ENCODE peak calls at places on chromosomes 13 and 19, in four cellular contexts. C is GM12878, R is hepatocyte, S is neural progenitor cell. Q is an unnamed sample. For H3K4me1, the result is how much of the 10 kb centered on the place peaks cover.

GRCh38 chr19:7679017-7679720 is 1.5 kb upstream of the TRAPPC5 start:
- DNase-seq in C (no peak), R (no peak), S (no peak), Q (no peak)

GRCh38 chr13:44017756-44018309 is 138.1 kb downstream of the LACC1 start:
- DNase-seq in C (no peak), R (no peak), S (no peak), Q (no peak)

GRCh38 chr13:111395511-111396393 is 75.3 kb downstream of the TEX29 start:
- DNase-seq in C (no peak), R (no peak), S (no peak), Q (no peak)

GRCh38 chr19:23093832-23094231 is 23.0 kb upstream of the ZNF730 start:
- DNase-seq in C (no peak), R (no peak), S (no peak), Q (no peak)

GRCh38 chr13:41268764-41269163 is 5.4 kb upstream of the MTRF1 start:
- DNase-seq in C (no peak), R (no peak), S (peak), Q (peak)

GRCh38 chr13:98827449-98827848 is 75.0 kb upstream of the SLC15A1 start:
- DNase-seq in C (no peak), R (no peak), S (peak), Q (no peak)

GRCh38 chr13:75798353-75799245 is 162.5 kb downstream of the LMO7 start:
- DNase-seq in C (no peak), R (peak), S (no peak), Q (peak)

GRCh38 chr19:10112895-10113591 is 1.6 kb downstream of the P2RY11 start:
- DNase-seq in C (no peak), R (peak), S (peak), Q (no peak)

GRCh38 chr19:4639531-4640246 is 373 bp downstream of the TNFAIP8L1 start:
- DNase-seq in C (no peak), R (peak), S (no peak), Q (no peak)

GRCh38 chr19:2320939-2321338 is 7.4 kb downstream of the LSM7 start:
- DNase-seq in C (no peak), R (no peak), S (no peak), Q (no peak)
- H3K4me1 ChIP-seq in C (under half), R (under half), S (under half), Q (under half)

GRCh38 chr19:51830263-51830662 is 35.3 kb downstream of the FPR3 start:
- DNase-seq in C (no peak), R (no peak), S (no peak), Q (no peak)
- TF ChIP-seq CTCF in C (no peak), R (no peak), S (no peak), Q (no peak)

GRCh38 chr19:49442793-49443365 is 1.6 kb upstream of the SLC17A7 start:
- DNase-seq in C (no peak), R (peak), S (peak), Q (peak)
- H3K4me2 ChIP-seq in C (peak), R (peak), S (peak), Q (peak)

GRCh38 chr13:112454648-112455334 is 78.6 kb downstream of the SPACA7 start:
- DNase-seq in C (no peak), R (no peak), S (no peak), Q (no peak)

GRCh38 chr13:112457485-112457884 is 81.3 kb downstream of the SPACA7 start:
- DNase-seq in C (no peak), R (no peak), S (no peak), Q (no peak)

GRCh38 chr13:112455476-112456059 is 79.4 kb downstream of the SPACA7 start:
- DNase-seq in C (no peak), R (no peak), S (no peak), Q (no peak)

GRCh38 chr13:112457081-112457480 is 80.9 kb downstream of the SPACA7 start:
- DNase-seq in C (no peak), R (no peak), S (no peak), Q (no peak)

DNA sequence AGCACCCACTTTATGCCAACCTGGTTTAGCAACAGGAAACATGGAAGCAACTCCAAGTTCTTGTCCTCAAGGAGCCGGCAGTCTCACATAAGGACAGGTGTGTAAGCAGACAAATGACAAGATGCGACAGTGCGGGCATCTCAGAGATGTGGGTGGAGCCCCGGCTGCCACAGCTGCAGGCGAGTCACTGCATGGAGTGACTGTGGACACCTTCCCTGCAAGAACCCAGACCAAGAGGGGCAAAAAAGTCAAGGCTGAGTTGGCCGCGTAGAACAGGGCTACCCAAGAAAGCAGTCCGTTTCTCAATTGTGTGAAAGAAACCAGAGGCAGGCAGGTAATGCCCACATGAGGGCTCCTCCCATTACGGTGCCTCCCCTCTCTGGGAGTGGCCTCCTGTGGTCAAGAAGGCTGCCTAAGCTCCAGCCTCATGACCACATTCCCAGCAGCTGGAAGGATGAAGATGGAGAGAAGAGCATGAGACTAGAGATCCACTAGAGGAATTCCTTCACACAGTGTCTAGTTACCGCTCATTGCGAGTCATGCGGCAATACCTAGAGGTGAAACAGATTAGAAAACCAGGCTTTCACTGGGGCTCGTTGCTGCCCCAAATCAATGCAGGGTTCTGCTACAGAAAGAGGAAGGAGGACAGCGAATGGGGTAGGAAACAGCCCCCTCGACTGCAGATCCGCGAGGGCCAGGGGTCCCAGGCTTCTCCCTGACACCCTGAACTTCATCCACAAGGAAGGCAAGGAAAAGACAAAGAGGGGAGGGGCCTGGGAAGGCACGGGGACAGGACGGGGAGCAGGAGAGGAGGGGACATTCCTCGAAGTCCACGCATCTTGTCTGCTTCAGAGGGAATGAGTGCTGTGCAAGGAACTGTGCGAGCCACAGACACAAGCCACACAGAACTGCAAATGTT is 80.2 kb downstream of the SPACA7 start:
- DNase-seq in C (no peak), R (no peak), S (no peak), Q (no peak)
- H3K4me1 ChIP-seq in C (under half), R (under half), S (under half), Q (under half)

GRCh38 chr19:53519431-53519830 is 18.5 kb upstream of the ZNF331 start:
- DNase-seq in C (no peak), R (peak), S (no peak), Q (no peak)

GRCh38 chr19:53518716-53519115 is 19.2 kb upstream of the ZNF331 start:
- DNase-seq in C (no peak), R (no peak), S (no peak), Q (no peak)

GRCh38 chr19:53521373-53522202 is 16.4 kb upstream of the ZNF331 start:
- DNase-seq in C (no peak), R (no peak), S (no peak), Q (no peak)

GRCh38 chr19:53520163-53520546 is 17.8 kb upstream of the ZNF331 start:
- DNase-seq in C (no peak), R (no peak), S (no peak), Q (no peak)

DNA sequence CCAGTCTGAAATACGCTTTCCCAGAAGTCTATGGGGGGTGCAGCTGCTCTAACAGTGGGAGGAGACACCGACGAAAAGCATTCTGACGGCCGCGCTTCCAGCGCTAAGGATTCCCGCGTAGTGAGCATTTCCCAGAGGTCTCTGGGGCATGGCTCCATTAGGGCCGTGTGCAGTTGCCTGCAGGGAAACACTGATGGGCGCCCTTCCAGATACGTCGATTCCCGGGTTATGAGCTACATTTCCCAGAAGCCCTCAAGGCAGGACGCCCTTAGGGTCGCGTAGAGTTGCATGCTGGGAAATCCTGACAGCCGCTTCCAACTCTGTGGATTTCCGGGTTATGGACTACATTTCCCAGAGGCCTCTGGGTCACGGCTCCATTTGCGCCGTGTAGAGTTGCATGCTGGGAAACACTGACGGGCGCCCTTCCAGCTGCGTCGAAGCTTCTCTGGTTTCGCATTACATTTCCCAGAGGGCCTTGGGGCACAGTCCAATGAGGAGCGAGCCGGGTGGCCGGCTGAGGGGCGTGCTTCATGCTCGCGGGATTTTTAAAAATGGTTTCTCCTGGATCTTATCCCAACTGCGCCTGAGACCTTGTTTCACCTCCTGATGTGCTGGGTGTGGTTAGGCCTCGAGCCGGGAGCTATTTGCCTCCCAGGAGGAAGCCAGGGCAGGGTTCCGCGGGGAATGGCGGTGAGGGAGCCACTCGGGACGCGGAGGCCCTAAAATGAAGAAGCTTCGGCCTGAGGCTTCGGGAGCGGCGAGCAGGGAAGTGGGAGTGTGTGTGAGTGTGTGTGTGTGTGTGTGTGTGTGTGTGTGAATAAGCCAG is 17.2 kb upstream of the ZNF331 start:
- DNase-seq in C (peak), R (peak), S (peak), Q (peak)
- TF ChIP-seq CTCF in C (no peak), R (no peak), S (no peak), Q (no peak)

GRCh38 chr19:45150731-45151725 is 9.8 kb downstream of the NKPD1 start:
- DNase-seq in C (no peak), R (no peak), S (no peak), Q (no peak)
- H3K4me2 ChIP-seq in C (no peak), R (no peak), S (no peak), Q (no peak)

DNA sequence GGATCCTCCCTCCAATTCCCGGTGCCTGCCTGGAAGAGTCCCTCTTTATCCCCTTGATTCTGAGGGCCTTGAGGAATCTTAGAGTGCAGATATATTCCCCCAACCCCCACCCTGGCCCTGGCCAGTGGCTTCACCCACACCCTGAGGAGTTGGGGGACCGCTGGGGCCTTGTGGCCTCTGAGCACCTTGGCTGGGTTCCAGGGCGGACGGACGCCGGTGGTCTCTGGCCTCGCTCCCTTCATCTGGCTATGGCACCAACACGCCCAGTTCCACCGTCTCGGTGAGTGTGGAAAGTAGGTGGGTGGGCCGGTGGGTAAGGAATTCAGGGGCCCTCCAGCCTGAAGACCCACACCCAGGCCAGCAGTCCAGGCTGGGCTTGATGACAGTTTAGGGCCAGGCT is 5.0 kb downstream of the MAST1 start:
- DNase-seq in C (no peak), R (no peak), S (no peak), Q (no peak)
- H3K4me1 ChIP-seq in C (under half), R (under half), S (under half), Q (under half)

GRCh38 chr19:56689198-56689597 is 17.6 kb upstream of the ZNF835 start:
- DNase-seq in C (no peak), R (no peak), S (no peak), Q (no peak)
- TF ChIP-seq CTCF in C (no peak), R (no peak), S (no peak), Q (no peak)

GRCh38 chr19:14149509-14149994 is 13.2 kb upstream of the ASF1B start:
- DNase-seq in C (no peak), R (peak), S (no peak), Q (no peak)

GRCh38 chr19:14150770-14151661 is 14.6 kb upstream of the ASF1B start:
- DNase-seq in C (no peak), R (no peak), S (no peak), Q (no peak)

GRCh38 chr19:14147797-14148605 is 11.6 kb upstream of the ASF1B start:
- DNase-seq in C (no peak), R (peak), S (peak), Q (peak)

GRCh38 chr19:14150041-14150769 is 13.8 kb upstream of the ASF1B start:
- DNase-seq in C (no peak), R (no peak), S (no peak), Q (no peak)

GRCh38 chr19:14149011-14149410 is 12.6 kb upstream of the ASF1B start:
- DNase-seq in C (no peak), R (no peak), S (no peak), Q (no peak)
- H3K4me2 ChIP-seq in C (peak), R (no peak), S (no peak), Q (peak)